ENCODE peak calls at places on chromosome X, in four cellular contexts. X, H, L and A are unnamed samples.

GRCh38 chrX:53481816-53482485 is 47.8 kb upstream of the HSD17B10 start:
- DNase-seq in L (peak), X (peak), H (peak), A (peak)

GRCh38 chrX:109622270-109622669 is 2.7 kb downstream of the KCNE5 start:
- DNase-seq in X (no peak), H (no peak), L (no peak), A (no peak)

GRCh38 chrX:76454456-76454927 is 27.0 kb downstream of the MAGEE1 start:
- DNase-seq in X (peak), H (no peak), L (peak), A (peak)

GRCh38 chrX:1582686-1583437 is 8.5 kb upstream of the AKAP17A start:
- DNase-seq in H (no peak), X (peak), L (peak), A (peak)

GRCh38 chrX:67543818-67544217 is at the start of gene AR:
- DNase-seq in H (no peak), X (peak), L (no peak), A (no peak)

GRCh38 chrX:70549429-70549828 is 104.8 kb downstream of the DLG3 start:
- DNase-seq in X (no peak), L (no peak), H (no peak), A (no peak)

GRCh38 chrX:73850124-73851013 is 287.4 kb downstream of the CHIC1 start:
- DNase-seq in L (peak), X (peak), H (no peak), A (peak)

GRCh38 chrX:26918633-26919032 is 544.5 kb downstream of the PPP4R3C start:
- DNase-seq in H (no peak), X (peak), L (no peak), A (peak)

GRCh38 chrX:68571292-68572256 is 72.7 kb downstream of the YIPF6 start:
- DNase-seq in X (peak), L (no peak), H (no peak), A (peak)

GRCh38 chrX:149962859-149963757 is 24.8 kb upstream of the EOLA2 start:
- DNase-seq in H (no peak), L (peak), X (peak), A (peak)

GRCh38 chrX:39242187-39242586 is 440.9 kb downstream of the MID1IP1 start:
- DNase-seq in X (peak), H (no peak), L (peak), A (peak)

GRCh38 chrX:110218591-110218990 is 99.3 kb downstream of the AMMECR1 start:
- DNase-seq in L (no peak), X (peak), H (no peak), A (no peak)

GRCh38 chrX:829145-829544 is 198.6 kb downstream of the SHOX start:
- DNase-seq in H (no peak), X (no peak), L (no peak), A (no peak)

GRCh38 chrX:2710496-2710895 is 19.4 kb downstream of the CD99 start:
- DNase-seq in H (no peak), L (no peak), X (peak), A (no peak)

GRCh38 chrX:135327299-135327698 is 18.0 kb downstream of the ETDC start:
- DNase-seq in H (no peak), L (no peak), X (peak), A (no peak)

GRCh38 chrX:101410461-101410860 is 2.4 kb downstream of the HNRNPH2 start:
- DNase-seq in H (no peak), X (peak), L (no peak), A (no peak)

GRCh38 chrX:5113128-5113527 is 1115.5 kb downstream of the NLGN4X start:
- DNase-seq in X (peak), H (no peak), L (peak), A (no peak)

GRCh38 chrX:6465731-6466130 is 69.2 kb downstream of the VCX3A start:
- DNase-seq in H (no peak), L (no peak), X (no peak), A (no peak)

GRCh38 chrX:52420824-52421443 is 52.1 kb downstream of the XAGE2 start:
- DNase-seq in H (no peak), X (peak), L (no peak), A (no peak)

GRCh38 chrX:48761674-48762471 is at the start of gene GLOD5:
- DNase-seq in H (no peak), X (peak), L (peak), A (peak)

GRCh38 chrX:124289443-124289842 is 43.0 kb upstream of the TEX13D start:
- DNase-seq in X (no peak), L (no peak), H (no peak), A (no peak)

GRCh38 chrX:119003462-119003861 is 29.0 kb downstream of the LONRF3 start:
- DNase-seq in L (no peak), X (no peak), H (no peak), A (no peak)

DNA sequence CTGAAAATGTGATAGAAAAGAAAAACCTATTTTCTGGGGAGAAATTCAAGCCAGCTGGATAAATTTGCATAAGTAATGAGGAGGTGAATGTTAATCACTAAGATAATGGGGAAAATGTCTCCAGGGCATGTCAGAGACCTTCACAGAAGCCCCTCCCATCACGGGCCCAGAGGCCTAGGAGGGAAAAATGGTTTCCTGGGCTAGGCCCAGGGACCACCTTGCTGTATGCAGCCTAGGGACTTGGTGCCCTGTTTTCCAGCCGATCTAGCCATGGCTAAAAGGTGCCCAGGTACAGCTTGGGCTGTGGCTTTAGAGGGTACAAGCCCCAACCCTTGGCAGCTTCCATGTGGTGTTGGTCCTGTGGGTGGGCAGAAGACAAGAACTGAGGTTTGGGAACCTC is 46.6 kb upstream of the TRPC5OS start:
- DNase-seq in H (no peak), L (no peak), X (no peak), A (no peak)
- TF ChIP-seq CTCF in H (no peak), L (no peak), X (no peak), A (no peak)

GRCh38 chrX:115988825-115989224 is 181.7 kb upstream of the AGTR2 start:
- DNase-seq in H (no peak), X (no peak), L (no peak), A (peak)
- TF ChIP-seq CTCF in H (no peak), X (no peak), L (peak), A (peak)

GRCh38 chrX:25020391-25021131 is 4.8 kb upstream of the ARX start:
- DNase-seq in X (no peak), L (peak), H (no peak), A (peak)
- TF ChIP-seq CTCF in X (peak), L (peak), H (peak), A (peak)

GRCh38 chrX:153400146-153401132 is 711 bp downstream of the PNMA6E start:
- DNase-seq in H (peak), L (peak), X (no peak), A (peak)
- TF ChIP-seq CTCF in H (peak), L (peak), X (peak), A (peak)

GRCh38 chrX:78118628-78119027 is 14.6 kb downstream of the PGK1 start:
- DNase-seq in L (no peak), X (no peak), H (no peak), A (no peak)

GRCh38 chrX:78123190-78123589 is 16.3 kb downstream of the TAF9B start:
- DNase-seq in L (no peak), X (peak), H (no peak), A (no peak)

GRCh38 chrX:78116365-78116764 is 12.3 kb downstream of the PGK1 start:
- DNase-seq in X (no peak), L (no peak), H (no peak), A (no peak)

GRCh38 chrX:78124304-78124703 is 15.1 kb downstream of the TAF9B start:
- DNase-seq in X (no peak), H (no peak), L (no peak), A (no peak)

GRCh38 chrX:78119521-78120227 is 15.6 kb downstream of the PGK1 start:
- DNase-seq in L (no peak), H (no peak), X (no peak), A (peak)
- TF ChIP-seq CTCF in L (peak), H (no peak), X (no peak), A (no peak)

GRCh38 chrX:9503261-9503660 is 38.4 kb downstream of the TBL1X start:
- DNase-seq in L (no peak), X (no peak), H (no peak), A (no peak)

GRCh38 chrX:9495496-9495895 is 30.6 kb downstream of the TBL1X start:
- DNase-seq in L (no peak), H (no peak), X (no peak), A (no peak)

GRCh38 chrX:9498236-9498635 is 33.4 kb downstream of the TBL1X start:
- DNase-seq in H (no peak), L (no peak), X (peak), A (no peak)

GRCh38 chrX:9500584-9500983 is 35.7 kb downstream of the TBL1X start:
- DNase-seq in H (no peak), X (no peak), L (no peak), A (no peak)

DNA sequence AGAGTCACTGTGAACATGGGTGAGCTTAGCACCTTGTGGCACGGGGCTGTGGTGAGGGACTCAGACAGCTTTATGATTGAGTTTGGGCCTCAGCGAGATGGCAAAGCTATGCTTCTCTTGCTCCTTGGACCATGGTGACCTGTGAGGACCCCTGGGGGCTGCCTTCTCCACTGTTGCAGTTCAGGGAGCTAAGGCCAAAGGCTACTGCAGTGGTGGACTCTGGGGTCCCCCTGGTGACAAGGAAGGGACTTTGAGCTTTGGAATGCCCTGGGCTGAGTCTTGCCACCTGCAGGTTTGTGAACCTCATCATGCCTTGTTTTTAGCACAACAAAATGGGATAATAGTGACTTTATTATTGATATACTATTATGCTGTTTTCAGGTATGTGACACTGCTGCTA is 36.5 kb downstream of the TBL1X start:
- DNase-seq in X (no peak), L (no peak), H (no peak), A (no peak)
- TF ChIP-seq CTCF in X (no peak), L (no peak), H (no peak), A (no peak)

GRCh38 chrX:106903291-106903820 is at the start of gene RIPPLY1:
- DNase-seq in L (no peak), H (no peak), X (no peak), A (peak)
- TF ChIP-seq CTCF in L (no peak), H (no peak), X (no peak), A (no peak)

DNA sequence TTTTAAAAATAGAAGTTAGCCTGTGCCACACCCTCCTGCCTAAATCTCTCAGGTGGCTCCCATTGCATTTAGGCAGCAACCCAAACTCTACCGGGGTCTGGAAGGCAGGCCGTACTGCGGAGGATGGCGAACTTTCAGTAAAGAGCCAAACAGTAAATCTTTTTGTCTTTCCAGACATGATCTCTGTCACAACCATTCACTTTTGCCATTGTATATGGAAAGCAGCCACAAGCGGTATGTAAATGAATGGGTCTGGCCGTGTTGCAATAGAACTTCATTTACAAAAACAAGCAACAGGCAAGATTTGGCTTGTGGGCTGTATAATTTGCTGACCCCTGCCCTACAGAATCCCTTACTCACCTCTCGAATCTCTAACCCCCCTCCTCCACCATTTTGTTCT is 3.3 kb downstream of the RADX start:
- DNase-seq in X (no peak), L (no peak), H (no peak), A (no peak)
- TF ChIP-seq CTCF in X (no peak), L (no peak), H (no peak), A (no peak)

GRCh38 chrX:104712515-104712914 is 146.5 kb downstream of the IL1RAPL2 start:
- DNase-seq in H (no peak), X (peak), L (no peak), A (no peak)
- TF ChIP-seq CTCF in H (no peak), X (no peak), L (no peak), A (no peak)

DNA sequence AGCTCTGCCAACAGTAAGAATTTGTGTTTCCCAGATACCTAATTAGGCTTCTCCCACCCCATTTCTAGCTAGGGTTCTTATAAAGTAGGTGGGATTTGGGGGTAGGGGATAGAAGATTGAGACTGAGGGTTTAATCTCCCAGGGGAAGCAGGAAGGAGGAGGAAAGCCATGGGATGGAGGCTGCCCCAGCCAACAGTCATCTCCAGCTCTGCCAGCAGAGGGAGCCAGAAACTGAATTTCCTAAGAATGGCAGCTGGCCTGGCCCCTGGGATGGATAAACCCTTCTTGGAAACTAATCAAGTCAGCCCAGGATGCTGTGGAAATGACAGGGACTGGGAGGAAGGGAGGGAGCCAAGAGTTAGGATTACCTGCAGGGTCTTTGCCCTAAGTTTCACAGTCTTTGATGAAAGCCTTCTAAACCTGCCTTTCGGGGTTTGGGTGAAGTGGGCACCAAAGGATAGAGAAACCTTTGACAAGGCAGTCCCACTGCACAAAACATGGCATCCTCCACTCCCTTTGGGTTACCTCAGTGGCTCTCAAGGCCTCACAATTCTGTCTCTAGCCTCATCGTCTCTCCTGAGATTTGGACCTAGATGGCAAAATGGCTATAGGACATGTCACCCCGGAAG is 6.7 kb upstream of the ERCC6L start:
- DNase-seq in X (peak), H (peak), L (peak), A (peak)
- TF ChIP-seq CTCF in X (peak), H (peak), L (peak), A (peak)